ENCODE peak calls at places on chromosome 22, in seven cellular contexts. K is A549, N is K562, J is IMR-90, G is SK-N-SH, U is HepG2, C is GM12878. R is an unnamed sample.

GRCh38 chr22:19204640-19205039 is 26.1 kb upstream of the SLC25A1 start:
- DNase-seq in K (no peak), N (no peak), J (no peak), G (no peak), U (no peak), C (no peak), R (no peak)

GRCh38 chr22:21695432-21696085 is 29.7 kb downstream of the PPIL2 start:
- DNase-seq in K (no peak), N (no peak), J (no peak), G (no peak), U (no peak), C (no peak), R (no peak)

GRCh38 chr22:27719535-27720227 is 81.9 kb downstream of the MN1 start:
- DNase-seq in K (peak), N (peak), J (peak), G (no peak), U (peak), C (no peak), R (no peak)

GRCh38 chr22:46147471-46148267 is 2.7 kb upstream of the PPARA start:
- DNase-seq in K (no peak), N (no peak), J (no peak), G (no peak), U (peak), C (no peak), R (no peak)

GRCh38 chr22:30753701-30754100 is 59.0 kb downstream of the OSBP2 start:
- DNase-seq in K (no peak), N (no peak), J (no peak), G (no peak), U (no peak), C (no peak), R (no peak)

GRCh38 chr22:27930246-27931060 is 11.4 kb upstream of the PITPNB start:
- DNase-seq in K (no peak), N (no peak), J (peak), G (no peak), U (no peak), C (no peak), R (no peak)

GRCh38 chr22:40502919-40503318 is 132.5 kb downstream of the SGSM3 start:
- DNase-seq in K (peak), N (no peak), J (no peak), G (no peak), U (no peak), C (no peak), R (no peak)

GRCh38 chr22:22061085-22062077 is 78.8 kb upstream of the TOP3B start:
- DNase-seq in K (peak), N (no peak), J (peak), G (no peak), U (peak), C (no peak), R (no peak)

GRCh38 chr22:46501701-46502100 is 35.7 kb downstream of the CELSR1 start:
- DNase-seq in K (peak), N (no peak), J (peak), G (no peak), U (no peak), C (no peak), R (no peak)

GRCh38 chr22:39290724-39291161 is 28.7 kb downstream of the RPL3 start:
- DNase-seq in K (peak), N (no peak), J (peak), G (no peak), U (peak), C (no peak), R (no peak)

GRCh38 chr22:50524664-50525103 is 714 bp downstream of the SCO2 start:
- DNase-seq in K (no peak), N (no peak), J (no peak), G (no peak), U (no peak), C (no peak), R (no peak)

GRCh38 chr22:19971276-19972124 is 29.9 kb upstream of the TXNRD2 start:
- DNase-seq in K (no peak), N (no peak), J (no peak), G (no peak), U (no peak), C (no peak), R (no peak)

DNA sequence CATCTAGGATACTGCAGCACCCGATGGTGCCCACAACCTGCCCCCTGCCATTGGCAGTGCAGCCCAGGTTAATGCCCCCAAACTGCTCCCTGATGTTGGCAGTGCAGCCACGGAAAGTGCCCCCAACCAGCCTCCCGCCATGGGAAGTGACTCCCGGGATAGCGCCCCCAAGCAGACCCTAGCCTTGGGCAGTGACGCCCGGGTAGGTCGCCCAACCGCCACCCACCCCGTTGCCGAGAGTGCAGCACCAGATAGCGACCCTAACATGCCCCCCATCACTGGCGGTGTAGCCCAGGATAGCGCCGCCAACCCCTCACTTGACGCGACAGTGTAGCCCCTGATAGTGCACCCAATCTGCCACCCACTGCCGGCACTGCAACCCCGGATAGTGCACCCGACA is 38.5 kb downstream of the C22orf42 start:
- DNase-seq in K (no peak), N (no peak), J (no peak), G (no peak), U (no peak), C (no peak), R (peak)
- TF ChIP-seq RFX5 in K (no peak), N (no peak), J (no peak), G (no peak), U (no peak), C (no peak), R (no peak)

GRCh38 chr22:41567452-41567768 is 6.6 kb downstream of the CSDC2 start:
- DNase-seq in K (no peak), N (no peak), J (no peak), G (no peak), U (no peak), C (no peak), R (no peak)

GRCh38 chr22:41565403-41566054 is 4.7 kb downstream of the CSDC2 start:
- DNase-seq in K (peak), N (peak), J (peak), G (no peak), U (peak), C (no peak), R (no peak)

GRCh38 chr22:41571786-41572185 is 11.0 kb downstream of the CSDC2 start:
- DNase-seq in K (no peak), N (no peak), J (no peak), G (no peak), U (no peak), C (no peak), R (no peak)

GRCh38 chr22:41564563-41564962 is 3.8 kb downstream of the CSDC2 start:
- DNase-seq in K (no peak), N (no peak), J (peak), G (no peak), U (no peak), C (no peak), R (no peak)

DNA sequence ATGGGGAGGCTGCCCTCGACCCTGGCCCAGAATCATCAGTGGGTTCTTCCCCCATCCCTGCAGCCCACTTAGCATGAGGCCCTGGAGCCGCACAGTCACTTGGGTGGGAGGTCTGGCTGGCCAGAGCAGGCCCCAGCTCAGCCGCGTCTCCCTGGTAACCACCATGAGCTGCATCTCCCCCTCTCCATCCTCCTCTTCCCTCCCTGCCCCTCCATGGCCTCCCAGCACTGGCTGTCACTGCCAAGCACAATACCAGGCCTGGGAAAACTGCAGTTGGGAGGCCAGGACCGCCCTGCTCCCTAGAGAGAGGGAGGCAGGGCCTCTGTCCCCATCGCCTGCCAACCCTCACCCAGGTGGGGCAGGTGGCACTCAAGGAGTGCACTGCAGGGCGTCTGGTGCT is 8.0 kb downstream of the CSDC2 start:
- DNase-seq in K (no peak), N (no peak), J (no peak), G (peak), U (no peak), C (no peak), R (no peak)
- TF ChIP-seq RFX5 in K (no peak), N (no peak), J (no peak), G (no peak), U (no peak), C (no peak), R (no peak)

GRCh38 chr22:33792837-33793236 is 127.4 kb downstream of the LARGE1 start:
- DNase-seq in K (no peak), N (no peak), J (no peak), G (no peak), U (no peak), C (no peak), R (no peak)
- TF ChIP-seq RFX5 in K (no peak), N (no peak), J (no peak), G (no peak), U (no peak), C (no peak), R (no peak)

DNA sequence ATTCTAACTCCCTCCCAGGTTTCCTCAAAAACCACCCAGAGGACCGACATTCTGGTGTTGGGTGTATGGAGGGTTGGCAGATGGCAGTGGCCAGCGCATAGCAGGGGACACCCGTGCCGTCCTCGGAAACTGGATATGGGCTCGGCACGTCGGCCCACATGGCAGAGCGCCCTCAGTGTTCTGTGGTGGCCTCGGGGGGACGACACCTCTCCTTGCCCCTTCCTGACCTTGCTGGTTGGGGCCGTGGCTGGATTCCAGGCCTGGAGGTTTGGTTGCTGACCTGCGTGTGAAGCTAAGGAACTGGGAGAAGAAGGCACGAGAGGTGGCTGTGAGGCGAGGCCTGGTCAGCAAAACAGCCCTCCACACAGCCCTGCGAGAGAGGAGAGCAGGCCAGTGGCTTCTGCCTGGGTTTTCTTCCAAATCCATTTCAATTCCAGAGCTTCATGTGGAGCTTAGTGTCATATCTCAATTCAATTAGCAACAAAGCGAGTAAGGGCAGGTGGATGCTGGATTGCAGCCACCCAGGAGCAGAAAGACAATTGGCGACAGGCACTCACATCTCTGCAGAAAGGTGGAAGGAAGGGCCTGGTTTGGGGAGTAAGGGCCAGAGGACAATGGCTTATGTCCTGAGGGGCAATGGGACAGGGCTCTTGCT is 478.4 kb downstream of the BRD1 start:
- DNase-seq in K (no peak), N (no peak), J (no peak), G (no peak), U (no peak), C (no peak), R (no peak)
- TF ChIP-seq RFX5 in K (no peak), N (no peak), J (no peak), G (no peak), U (no peak), C (no peak), R (no peak)